ENCODE peak calls at places on chromosomes 13 and 19, in seven cellular contexts. X is hepatic stellate cell; Y is heart left ventricle; J is GDM1; A is hypothalamus; W is activated CD4-positive, alpha-beta T cell treated with anti-CD3 and anti-CD28 coated beads, Interleukin-2, amount 50 U/mL, for 1 hour; S is neural crest cell. Q is an unnamed sample.

GRCh38 chr13:63696055-63696454 is 2280.4 kb upstream of the PCDH20 start:
- DNase-seq in Y (no peak), J (no peak), W (no peak), S (no peak), A (no peak), X (peak; percentile 2), Q (no peak)

GRCh38 chr13:92303428-92303827 is 905.0 kb downstream of the GPC5 start:
- DNase-seq in W (no peak), J (no peak), S (no peak), A (no peak), Y (no peak), X (no peak), Q (no peak)

GRCh38 chr13:27012482-27013197 is 159.0 kb downstream of the USP12 start:
- DNase-seq in A (no peak), J (no peak), Y (no peak), S (no peak), X (peak; percentile 60), W (no peak), Q (no peak)

GRCh38 chr13:49356224-49356623 is 87.6 kb downstream of the CAB39L start:
- DNase-seq in X (peak; percentile 49), J (no peak), A (no peak), Y (no peak), S (no peak), W (no peak), Q (no peak)

GRCh38 chr13:48448963-48449614 is 36.2 kb upstream of the LPAR6 start:
- DNase-seq in A (no peak), Y (no peak), S (no peak), X (peak; percentile 12), J (no peak), W (no peak), Q (no peak)

GRCh38 chr13:21399741-21400140 is 59.4 kb downstream of the ZDHHC20 start:
- DNase-seq in Y (no peak), X (peak; percentile 15), A (no peak), S (no peak), J (no peak), W (no peak), Q (no peak)

GRCh38 chr19:19997656-19998268 is 41.5 kb downstream of the ZNF682 start:
- DNase-seq in Y (peak; percentile 64), J (no peak), S (peak; percentile 8), W (peak; percentile 39), A (peak; percentile 4), X (no peak), Q (peak; percentile 61)

GRCh38 chr19:11446652-11447301 is 11.3 kb downstream of the PRKCSH start:
- DNase-seq in J (no peak), X (peak; percentile 81), S (peak; percentile 73), W (peak; percentile 51), Y (peak; percentile 84), A (peak; percentile 89), Q (peak; percentile 58)

GRCh38 chr19:10501971-10502523 is 1.1 kb downstream of the KEAP1 start:
- DNase-seq in W (peak; percentile 22), J (peak; percentile 37), A (peak; percentile 87), Y (peak; percentile 89), X (peak; percentile 75), S (peak; percentile 23), Q (peak; percentile 86)

GRCh38 chr19:48683349-48683748 is 10.5 kb upstream of the NTN5 start:
- DNase-seq in S (no peak), J (no peak), X (peak; percentile 26), Y (peak; percentile 85), A (peak; percentile 79), W (no peak), Q (no peak)

GRCh38 chr19:30888937-30889336 is 460.3 kb downstream of the TSHZ3 start:
- DNase-seq in X (no peak), W (no peak), J (no peak), A (no peak), S (no peak), Y (no peak), Q (no peak)

GRCh38 chr13:69903081-69903480 is 204.5 kb upstream of the ATXN8OS start:
- DNase-seq in X (no peak), W (no peak), A (no peak), S (no peak), Y (no peak), J (no peak), Q (no peak)

Q was measured in Peyer's patch.